ENCODE peak calls at places on chromosomes 11 and 22, in seven cellular contexts. S, J, C, U, F, K and O are unnamed samples.

GRCh38 chr11:78784321-78785061 is 209.8 kb upstream of the NARS2 start:
- DNase-seq in S (no peak), J (no peak), C (no peak), U (peak), F (no peak), K (no peak), O (no peak)

GRCh38 chr11:114254571-114255146 is 41.5 kb upstream of the NNMT start:
- DNase-seq in S (no peak), J (no peak), C (no peak), U (no peak), F (no peak), K (no peak), O (no peak)

GRCh38 chr11:6812391-6813005 is 13.0 kb upstream of the OR6A2 start:
- DNase-seq in S (no peak), J (no peak), C (no peak), U (peak), F (no peak), K (no peak), O (no peak)

GRCh38 chr11:28010001-28010400 is 98.0 kb downstream of the KIF18A start:
- DNase-seq in S (no peak), J (peak), C (no peak), U (peak), F (no peak), K (no peak), O (peak)

GRCh38 chr11:132595711-132596111 is 936.6 kb downstream of the OPCML start:
- DNase-seq in S (no peak), J (no peak), C (no peak), U (no peak), F (no peak), K (no peak), O (no peak)

GRCh38 chr11:64971421-64972233 is at the start of gene MAJIN:
- DNase-seq in S (peak), J (no peak), C (peak), U (peak), F (peak), K (peak), O (no peak)

GRCh38 chr11:19084661-19085315 is 24.3 kb upstream of the MRGPRX2 start:
- DNase-seq in S (no peak), J (no peak), C (no peak), U (peak), F (no peak), K (no peak), O (no peak)

GRCh38 chr22:44272330-44272729 is 40.4 kb downstream of the SHISAL1 start:
- DNase-seq in S (no peak), J (no peak), C (no peak), U (no peak), F (no peak), K (no peak), O (no peak)

GRCh38 chr22:38760477-38761201 is 4.8 kb upstream of the SUN2 start:
- DNase-seq in S (no peak), J (no peak), C (no peak), U (peak), F (no peak), K (no peak), O (no peak)

GRCh38 chr11:7004482-7004881 is 15.7 kb downstream of the ZNF214 start:
- DNase-seq in S (no peak), J (no peak), C (no peak), U (peak), F (no peak), K (no peak), O (peak)

GRCh38 chr22:38569181-38569971 is 607 bp downstream of the DMC1 start:
- DNase-seq in S (no peak), J (no peak), C (no peak), U (no peak), F (peak), K (peak), O (no peak)

GRCh38 chr11:50214376-50214775 is 181.7 kb downstream of the OR4C45 start:
- DNase-seq in S (no peak), J (no peak), C (no peak), U (no peak), F (no peak), K (no peak), O (no peak)

GRCh38 chr11:94738746-94739145 is 29.4 kb upstream of the AMOTL1 start:
- DNase-seq in S (no peak), J (no peak), C (no peak), U (no peak), F (no peak), K (no peak), O (no peak)

GRCh38 chr11:94740083-94740974 is 27.8 kb upstream of the AMOTL1 start:
- DNase-seq in S (peak), J (no peak), C (peak), U (no peak), F (peak), K (peak), O (no peak)

GRCh38 chr11:94739331-94739730 is 28.8 kb upstream of the AMOTL1 start:
- DNase-seq in S (no peak), J (no peak), C (no peak), U (no peak), F (no peak), K (no peak), O (no peak)

GRCh38 chr11:94742645-94743044 is 25.5 kb upstream of the AMOTL1 start:
- DNase-seq in S (no peak), J (no peak), C (no peak), U (no peak), F (no peak), K (no peak), O (no peak)

DNA sequence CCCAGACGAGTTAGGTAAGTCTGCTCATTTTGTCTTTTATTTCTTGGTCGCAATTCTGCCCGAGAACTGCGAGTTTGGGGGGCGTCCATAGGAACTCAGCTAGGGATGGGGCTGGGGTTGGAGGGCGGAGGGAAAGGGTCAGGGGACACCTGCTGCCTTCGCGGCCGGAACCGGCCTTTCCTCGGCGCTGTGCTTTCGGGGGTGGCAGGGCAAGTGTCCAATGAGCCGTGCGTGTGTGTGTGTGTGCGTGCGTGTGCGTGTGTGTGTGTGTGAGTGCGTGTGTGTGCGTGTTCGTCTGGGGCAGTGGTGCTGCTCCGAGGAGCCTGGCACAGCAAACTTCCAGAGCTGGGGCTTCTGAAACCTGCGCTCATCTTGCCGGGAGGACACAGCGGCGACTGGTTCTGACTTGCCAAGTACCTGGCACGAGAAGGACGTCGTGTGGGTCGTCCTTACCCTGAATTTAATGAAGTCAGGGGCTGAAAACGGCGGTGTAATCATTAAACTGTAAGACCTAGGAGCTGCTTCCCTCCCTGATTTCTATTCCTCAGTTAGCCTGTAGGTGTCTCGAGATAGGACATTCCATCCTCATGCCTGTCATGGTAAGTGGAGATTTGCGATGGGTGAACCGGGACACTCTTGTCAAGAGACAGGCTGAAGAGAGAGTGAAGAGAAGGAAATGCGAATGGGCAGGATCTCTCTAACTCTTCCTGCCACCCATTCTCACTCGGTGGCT is 27.0 kb upstream of the AMOTL1 start:
- DNase-seq in S (peak), J (no peak), C (no peak), U (peak), F (no peak), K (peak), O (no peak)
- TF ChIP-seq CTCF in S (peak), J (peak), C (peak), U (peak), F (peak), K (no peak), O (peak)

GRCh38 chr11:124467376-124468061 is 22.0 kb upstream of the OR8B8 start:
- DNase-seq in S (no peak), J (no peak), C (no peak), U (no peak), F (no peak), K (no peak), O (no peak)
- TF ChIP-seq CTCF in S (no peak), J (no peak), C (no peak), U (no peak), F (no peak), K (no peak), O (no peak)

GRCh38 chr22:23240639-23241389 is 60.5 kb downstream of the BCR start:
- DNase-seq in S (no peak), J (no peak), C (no peak), U (no peak), F (no peak), K (no peak), O (no peak)
- TF ChIP-seq CTCF in S (no peak), J (no peak), C (peak), U (peak), F (peak), K (no peak), O (peak)

GRCh38 chr11:117099681-117100080 is 1.5 kb upstream of the SIK3 start:
- DNase-seq in S (no peak), J (no peak), C (no peak), U (no peak), F (no peak), K (no peak), O (no peak)
- TF ChIP-seq CTCF in S (no peak), J (no peak), C (no peak), U (no peak), F (no peak), K (no peak), O (no peak)

GRCh38 chr11:120212259-120212888 is 1.5 kb downstream of the OAF start:
- DNase-seq in S (no peak), J (no peak), C (no peak), U (no peak), F (no peak), K (no peak), O (no peak)

GRCh38 chr11:120216426-120217102 is 5.7 kb downstream of the OAF start:
- DNase-seq in S (no peak), J (no peak), C (no peak), U (no peak), F (peak), K (no peak), O (no peak)

GRCh38 chr11:120212926-120213325 is 2.1 kb downstream of the OAF start:
- DNase-seq in S (no peak), J (no peak), C (no peak), U (no peak), F (no peak), K (no peak), O (no peak)

GRCh38 chr11:120215634-120216033 is 4.8 kb downstream of the OAF start:
- DNase-seq in S (peak), J (no peak), C (peak), U (peak), F (peak), K (peak), O (no peak)

GRCh38 chr11:120214581-120214980 is 3.7 kb downstream of the OAF start:
- DNase-seq in S (no peak), J (no peak), C (no peak), U (no peak), F (no peak), K (no peak), O (no peak)
- TF ChIP-seq CTCF in S (no peak), J (no peak), C (no peak), U (no peak), F (no peak), K (no peak), O (no peak)

GRCh38 chr11:128627666-128628342 is 40.4 kb upstream of the ETS1 start:
- DNase-seq in S (no peak), J (no peak), C (no peak), U (no peak), F (no peak), K (no peak), O (no peak)
- TF ChIP-seq CTCF in S (no peak), J (no peak), C (no peak), U (no peak), F (no peak), K (no peak), O (no peak)

DNA sequence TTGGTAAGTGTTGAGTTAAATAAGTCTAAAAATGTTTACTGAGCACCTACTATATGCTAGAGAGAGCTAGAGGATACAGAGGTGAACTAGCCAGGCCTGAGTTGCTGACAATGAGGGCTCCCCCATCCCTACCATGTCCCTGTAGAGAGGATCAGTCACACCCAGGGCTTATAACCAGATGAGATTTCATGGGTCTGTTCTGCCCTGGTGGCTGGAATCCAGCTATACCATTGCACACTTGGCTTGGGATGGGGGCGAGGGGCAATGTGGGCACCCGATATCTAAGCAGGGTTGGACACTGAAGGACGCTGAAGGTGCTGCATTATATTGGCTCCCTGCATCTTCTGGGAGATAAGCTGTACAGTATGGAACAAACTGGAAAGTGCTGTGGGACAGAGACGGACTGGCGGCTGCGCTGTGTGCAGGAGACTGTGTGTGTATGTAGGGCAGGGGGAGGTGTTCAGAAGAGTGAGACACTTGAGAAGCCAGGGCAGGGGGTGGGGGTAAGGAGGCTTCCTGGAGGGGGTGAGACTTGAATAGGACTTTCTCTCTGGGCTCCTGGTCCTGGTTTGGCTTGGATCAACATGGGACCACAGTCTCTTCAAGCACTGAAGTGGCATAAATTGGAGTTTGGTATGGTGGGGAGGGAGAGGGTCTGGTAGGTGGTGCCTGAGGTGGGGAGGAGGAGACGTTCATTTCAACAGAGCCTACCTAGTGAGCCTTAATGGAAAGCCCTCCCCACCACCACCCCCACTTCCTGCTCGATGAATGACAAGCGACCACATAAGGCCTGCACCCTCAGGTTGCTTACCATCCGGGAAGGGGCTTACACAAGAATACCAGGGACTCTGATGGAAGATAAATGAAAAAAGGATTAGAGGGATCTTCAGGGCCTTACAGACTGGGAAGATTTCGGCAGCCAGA is 1.8 kb downstream of the CD82 start:
- DNase-seq in S (no peak), J (no peak), C (no peak), U (no peak), F (no peak), K (no peak), O (no peak)
- TF ChIP-seq CTCF in S (no peak), J (no peak), C (no peak), U (peak), F (no peak), K (no peak), O (no peak)

GRCh38 chr22:21713428-21714058 is 22.1 kb downstream of the YPEL1 start:
- DNase-seq in S (no peak), J (no peak), C (no peak), U (no peak), F (no peak), K (no peak), O (no peak)
- TF ChIP-seq CTCF in S (no peak), J (no peak), C (no peak), U (no peak), F (no peak), K (no peak), O (no peak)